ENCODE peak calls at places on chromosomes 7 and 10, in seven cellular contexts. One of them, this sample, is unnamed.
A peak's percentile ranks its signal among the peaks of the same experiment; 100 is the strongest.

GRCh38 chr7:138587485-138587884 is 113.7 kb downstream of the SVOPL start:
- DNase-seq in left ventricle myocardium inferior: no peak
- DNase-seq in osteoblast: no peak
- DNase-seq in thoracic aorta: no peak
- DNase-seq in breast epithelium: no peak
- DNase-seq in AG04450: no peak
- DNase-seq in aorta: no peak
- DNase-seq in this sample: no peak

GRCh38 chr7:101537205-101537604 is 91.9 kb downstream of the MYL10 start:
- DNase-seq in left ventricle myocardium inferior: no peak
- DNase-seq in AG04450: no peak
- DNase-seq in osteoblast: peak; percentile 94
- DNase-seq in thoracic aorta: no peak
- DNase-seq in breast epithelium: no peak
- DNase-seq in aorta: peak; percentile 86
- DNase-seq in this sample: no peak

GRCh38 chr7:96921231-96921630 is 84.1 kb upstream of the DLX6 start:
- DNase-seq in aorta: no peak
- DNase-seq in AG04450: no peak
- DNase-seq in thoracic aorta: no peak
- DNase-seq in left ventricle myocardium inferior: no peak
- DNase-seq in osteoblast: peak; percentile 8
- DNase-seq in breast epithelium: no peak
- DNase-seq in this sample: no peak

GRCh38 chr10:114384181-114384580 is 20.1 kb downstream of the AFAP1L2 start:
- DNase-seq in thoracic aorta: no peak
- DNase-seq in breast epithelium: no peak
- DNase-seq in left ventricle myocardium inferior: no peak
- DNase-seq in osteoblast: no peak
- DNase-seq in AG04450: no peak
- DNase-seq in aorta: no peak
- DNase-seq in this sample: peak; percentile 28

GRCh38 chr7:66143876-66144332 is 29.3 kb downstream of the CRCP start:
- DNase-seq in left ventricle myocardium inferior: no peak
- DNase-seq in breast epithelium: no peak
- DNase-seq in AG04450: no peak
- DNase-seq in osteoblast: no peak
- DNase-seq in aorta: no peak
- DNase-seq in thoracic aorta: no peak
- DNase-seq in this sample: no peak

GRCh38 chr10:104099274-104099673 is 13.6 kb upstream of the COL17A1 start:
- DNase-seq in thoracic aorta: no peak
- DNase-seq in aorta: no peak
- DNase-seq in osteoblast: no peak
- DNase-seq in breast epithelium: no peak
- DNase-seq in AG04450: no peak
- DNase-seq in left ventricle myocardium inferior: no peak
- DNase-seq in this sample: no peak

GRCh38 chr7:70267381-70267780 is 669.1 kb downstream of the AUTS2 start:
- DNase-seq in AG04450: no peak
- DNase-seq in breast epithelium: no peak
- DNase-seq in left ventricle myocardium inferior: no peak
- DNase-seq in thoracic aorta: no peak
- DNase-seq in osteoblast: no peak
- DNase-seq in aorta: no peak
- DNase-seq in this sample: no peak

GRCh38 chr7:128030999-128031681 is at the start of gene LRRC4:
- DNase-seq in thoracic aorta: no peak
- DNase-seq in osteoblast: peak; percentile 98
- DNase-seq in left ventricle myocardium inferior: no peak
- DNase-seq in AG04450: no peak
- DNase-seq in breast epithelium: no peak
- DNase-seq in aorta: no peak
- DNase-seq in this sample: no peak

GRCh38 chr7:132430863-132431822 is 145.1 kb downstream of the PLXNA4 start:
- DNase-seq in osteoblast: peak; percentile 94
- DNase-seq in aorta: peak; percentile 90
- DNase-seq in breast epithelium: no peak
- DNase-seq in thoracic aorta: no peak
- DNase-seq in AG04450: peak; percentile 43
- DNase-seq in left ventricle myocardium inferior: no peak
- DNase-seq in this sample: no peak

GRCh38 chr7:30065746-30066145 is 37.5 kb downstream of the PLEKHA8 start:
- DNase-seq in breast epithelium: no peak
- DNase-seq in thoracic aorta: no peak
- DNase-seq in aorta: no peak
- DNase-seq in left ventricle myocardium inferior: no peak
- DNase-seq in AG04450: no peak
- DNase-seq in osteoblast: no peak
- DNase-seq in this sample: no peak

GRCh38 chr10:74542077-74542476 is 284.3 kb upstream of the KAT6B start:
- DNase-seq in thoracic aorta: no peak
- DNase-seq in osteoblast: peak; percentile 35
- DNase-seq in left ventricle myocardium inferior: no peak
- DNase-seq in aorta: no peak
- DNase-seq in AG04450: peak; percentile 57
- DNase-seq in breast epithelium: no peak
- DNase-seq in this sample: no peak

GRCh38 chr10:32190890-32191491 is 134.8 kb upstream of the KIF5B start:
- DNase-seq in aorta: no peak
- DNase-seq in thoracic aorta: no peak
- DNase-seq in left ventricle myocardium inferior: no peak
- DNase-seq in breast epithelium: no peak
- DNase-seq in AG04450: no peak
- DNase-seq in osteoblast: peak; percentile 3
- DNase-seq in this sample: no peak

GRCh38 chr7:114269714-114270113 is 144.9 kb upstream of the FOXP2 start:
- DNase-seq in left ventricle myocardium inferior: no peak
- DNase-seq in thoracic aorta: no peak
- DNase-seq in breast epithelium: no peak
- DNase-seq in AG04450: no peak
- DNase-seq in aorta: no peak
- DNase-seq in osteoblast: no peak
- DNase-seq in this sample: no peak

GRCh38 chr7:102469351-102469971 is 4.7 kb downstream of the LRWD1 start:
- DNase-seq in aorta: peak; percentile 60
- DNase-seq in left ventricle myocardium inferior: no peak
- DNase-seq in AG04450: no peak
- DNase-seq in breast epithelium: no peak
- DNase-seq in thoracic aorta: no peak
- DNase-seq in osteoblast: peak; percentile 74
- DNase-seq in this sample: no peak

GRCh38 chr7:28921822-28922221 is 36.3 kb downstream of the TRIL start:
- DNase-seq in aorta: no peak
- DNase-seq in AG04450: peak; percentile 13
- DNase-seq in thoracic aorta: no peak
- DNase-seq in osteoblast: peak; percentile 68
- DNase-seq in left ventricle myocardium inferior: no peak
- DNase-seq in breast epithelium: no peak
- DNase-seq in this sample: peak; percentile 49

GRCh38 chr10:71980181-71981023 is 16.2 kb downstream of the CHST3 start:
- DNase-seq in osteoblast: peak; percentile 84
- DNase-seq in left ventricle myocardium inferior: no peak
- DNase-seq in AG04450: no peak
- DNase-seq in aorta: peak; percentile 23
- DNase-seq in breast epithelium: peak; percentile 15
- DNase-seq in thoracic aorta: no peak
- DNase-seq in this sample: no peak

GRCh38 chr10:71981868-71982230 is 17.7 kb downstream of the CHST3 start:
- DNase-seq in aorta: no peak
- DNase-seq in breast epithelium: peak; percentile 25
- DNase-seq in AG04450: no peak
- DNase-seq in osteoblast: no peak
- DNase-seq in thoracic aorta: no peak
- DNase-seq in left ventricle myocardium inferior: no peak
- DNase-seq in this sample: no peak

GRCh38 chr10:71982269-71983178 is 18.3 kb downstream of the CHST3 start:
- DNase-seq in thoracic aorta: no peak
- DNase-seq in osteoblast: no peak
- DNase-seq in AG04450: no peak
- DNase-seq in left ventricle myocardium inferior: no peak
- DNase-seq in breast epithelium: peak; percentile 9
- DNase-seq in aorta: no peak
- DNase-seq in this sample: no peak

GRCh38 chr10:71979692-71980062 is 15.5 kb downstream of the CHST3 start:
- DNase-seq in osteoblast: no peak
- DNase-seq in breast epithelium: no peak
- DNase-seq in left ventricle myocardium inferior: no peak
- DNase-seq in aorta: no peak
- DNase-seq in AG04450: no peak
- DNase-seq in thoracic aorta: no peak
- DNase-seq in this sample: no peak

GRCh38 chr10:71981024-71981867 is 17.1 kb downstream of the CHST3 start:
- DNase-seq in AG04450: no peak
- DNase-seq in left ventricle myocardium inferior: no peak
- DNase-seq in thoracic aorta: no peak
- DNase-seq in breast epithelium: peak; percentile 37
- DNase-seq in aorta: peak; percentile 65
- DNase-seq in osteoblast: peak; percentile 95
- DNase-seq in this sample: peak; percentile 61
- H3K27ac ChIP-seq in AG04450: peak overlapping the region; percentile 58
- H3K27ac ChIP-seq in left ventricle myocardium inferior: peak overlapping the region; percentile 89
- H3K27ac ChIP-seq in thoracic aorta: peak overlapping the region; percentile 78
- H3K27ac ChIP-seq in breast epithelium: peak overlapping the region; percentile 75
- H3K27ac ChIP-seq in aorta: peak overlapping the region; percentile 53
- H3K27ac ChIP-seq in osteoblast: peak overlapping the region; percentile 64
- H3K27ac ChIP-seq in this sample: peak overlapping the region; percentile 97

GRCh38 chr7:107128748-107129147 is 40.1 kb upstream of the HBP1 start:
- DNase-seq in breast epithelium: no peak
- DNase-seq in AG04450: no peak
- DNase-seq in aorta: no peak
- DNase-seq in thoracic aorta: no peak
- DNase-seq in osteoblast: no peak
- DNase-seq in left ventricle myocardium inferior: no peak
- DNase-seq in this sample: no peak

GRCh38 chr7:107128217-107128616 is 40.6 kb upstream of the HBP1 start:
- DNase-seq in aorta: no peak
- DNase-seq in thoracic aorta: no peak
- DNase-seq in osteoblast: no peak
- DNase-seq in left ventricle myocardium inferior: no peak
- DNase-seq in breast epithelium: no peak
- DNase-seq in AG04450: no peak
- DNase-seq in this sample: no peak

GRCh38 chr7:107125475-107125874 is 43.3 kb upstream of the HBP1 start:
- DNase-seq in aorta: no peak
- DNase-seq in osteoblast: no peak
- DNase-seq in thoracic aorta: no peak
- DNase-seq in breast epithelium: no peak
- DNase-seq in left ventricle myocardium inferior: no peak
- DNase-seq in AG04450: no peak
- DNase-seq in this sample: no peak

GRCh38 chr7:107133396-107133795 is 35.4 kb upstream of the HBP1 start:
- DNase-seq in thoracic aorta: no peak
- DNase-seq in AG04450: no peak
- DNase-seq in osteoblast: no peak
- DNase-seq in left ventricle myocardium inferior: no peak
- DNase-seq in breast epithelium: no peak
- DNase-seq in aorta: no peak
- DNase-seq in this sample: no peak

DNA sequence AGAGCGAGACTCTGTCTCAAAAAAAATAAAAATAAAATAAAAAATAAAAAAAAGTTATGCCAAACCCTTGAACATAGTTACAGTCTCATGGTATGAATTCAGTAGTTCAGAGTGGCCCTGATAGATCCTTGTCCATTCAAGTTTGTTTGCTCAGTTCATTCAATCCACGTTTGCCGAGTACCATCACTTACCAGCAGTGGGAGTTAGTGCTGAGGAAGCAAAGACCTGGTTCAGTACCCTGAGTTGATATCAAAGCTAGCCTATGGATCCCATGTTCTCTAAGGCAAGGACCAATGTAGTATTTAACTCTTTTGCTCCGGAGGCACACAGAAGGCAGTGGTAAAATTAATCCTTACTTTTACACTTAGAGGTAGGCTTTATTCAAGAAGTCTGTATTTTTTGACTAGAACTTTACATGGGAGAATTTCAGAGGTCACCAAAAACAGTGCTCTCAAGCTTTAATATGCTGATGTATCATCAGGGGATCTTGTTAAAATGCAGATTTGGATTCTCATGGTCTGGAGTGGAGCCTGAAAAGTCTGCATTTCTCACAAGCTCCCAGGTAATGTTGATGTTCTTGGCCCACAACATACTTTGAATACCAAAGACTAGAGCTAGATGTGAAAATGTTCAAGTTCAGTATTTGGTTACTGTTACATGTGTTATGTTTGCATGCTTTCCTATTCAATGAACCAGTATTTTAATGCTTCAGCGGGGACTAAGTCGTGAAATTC is 38.1 kb upstream of the HBP1 start:
- DNase-seq in left ventricle myocardium inferior: no peak
- DNase-seq in aorta: no peak
- DNase-seq in AG04450: no peak
- DNase-seq in thoracic aorta: no peak
- DNase-seq in breast epithelium: no peak
- DNase-seq in osteoblast: no peak
- DNase-seq in this sample: no peak
- H3K27ac ChIP-seq in left ventricle myocardium inferior: no peak overlapping the region
- H3K27ac ChIP-seq in aorta: no peak overlapping the region
- H3K27ac ChIP-seq in AG04450: no peak overlapping the region
- H3K27ac ChIP-seq in thoracic aorta: no peak overlapping the region
- H3K27ac ChIP-seq in breast epithelium: no peak overlapping the region
- H3K27ac ChIP-seq in osteoblast: no peak overlapping the region
- H3K27ac ChIP-seq in this sample: no peak overlapping the region

GRCh38 chr10:72074413-72075183 is 13.8 kb downstream of the SPOCK2 start:
- DNase-seq in AG04450: no peak
- DNase-seq in aorta: peak; percentile 59
- DNase-seq in thoracic aorta: no peak
- DNase-seq in left ventricle myocardium inferior: no peak
- DNase-seq in breast epithelium: no peak
- DNase-seq in osteoblast: peak; percentile 72
- DNase-seq in this sample: no peak

GRCh38 chr10:72075184-72076115 is 12.9 kb downstream of the SPOCK2 start:
- DNase-seq in AG04450: no peak
- DNase-seq in thoracic aorta: no peak
- DNase-seq in breast epithelium: no peak
- DNase-seq in osteoblast: peak; percentile 60
- DNase-seq in left ventricle myocardium inferior: no peak
- DNase-seq in aorta: peak; percentile 56
- DNase-seq in this sample: no peak

GRCh38 chr10:72072046-72072445 is 16.3 kb downstream of the SPOCK2 start:
- DNase-seq in breast epithelium: no peak
- DNase-seq in thoracic aorta: no peak
- DNase-seq in osteoblast: no peak
- DNase-seq in aorta: no peak
- DNase-seq in AG04450: no peak
- DNase-seq in left ventricle myocardium inferior: no peak
- DNase-seq in this sample: no peak

GRCh38 chr10:72072639-72073038 is 15.7 kb downstream of the SPOCK2 start:
- DNase-seq in osteoblast: no peak
- DNase-seq in AG04450: no peak
- DNase-seq in breast epithelium: no peak
- DNase-seq in left ventricle myocardium inferior: no peak
- DNase-seq in thoracic aorta: no peak
- DNase-seq in aorta: peak; percentile 52
- DNase-seq in this sample: no peak

GRCh38 chr10:72073677-72074412 is 14.5 kb downstream of the SPOCK2 start:
- DNase-seq in left ventricle myocardium inferior: no peak
- DNase-seq in breast epithelium: no peak
- DNase-seq in thoracic aorta: no peak
- DNase-seq in AG04450: no peak
- DNase-seq in aorta: peak; percentile 45
- DNase-seq in osteoblast: peak; percentile 58
- DNase-seq in this sample: no peak
- H3K27ac ChIP-seq in left ventricle myocardium inferior: no peak overlapping the region
- H3K27ac ChIP-seq in breast epithelium: no peak overlapping the region
- H3K27ac ChIP-seq in thoracic aorta: no peak overlapping the region
- H3K27ac ChIP-seq in AG04450: no peak overlapping the region
- H3K27ac ChIP-seq in aorta: no peak overlapping the region
- H3K27ac ChIP-seq in osteoblast: no peak overlapping the region
- H3K27ac ChIP-seq in this sample: no peak overlapping the region

GRCh38 chr10:91932737-91933136 is 9.2 kb downstream of the BTAF1 start:
- DNase-seq in breast epithelium: no peak
- DNase-seq in aorta: no peak
- DNase-seq in left ventricle myocardium inferior: no peak
- DNase-seq in osteoblast: no peak
- DNase-seq in AG04450: no peak
- DNase-seq in thoracic aorta: no peak
- DNase-seq in this sample: no peak
- H3K27ac ChIP-seq in breast epithelium: no peak overlapping the region
- H3K27ac ChIP-seq in aorta: no peak overlapping the region
- H3K27ac ChIP-seq in left ventricle myocardium inferior: no peak overlapping the region
- H3K27ac ChIP-seq in osteoblast: no peak overlapping the region
- H3K27ac ChIP-seq in AG04450: no peak overlapping the region
- H3K27ac ChIP-seq in thoracic aorta: no peak overlapping the region
- H3K27ac ChIP-seq in this sample: no peak overlapping the region

This sample was measured in substantia nigra.